ENCODE peak calls at places on chromosome 18, in seven cellular contexts. X, F, W, Y, M, A and R are unnamed samples.

GRCh38 chr18:37565138-37565984 is at the start of gene CELF4:
- DNase-seq in X (peak; percentile 40), A (no peak), M (peak; percentile 5), F (peak; percentile 41), Y (no peak), W (no peak), R (peak; percentile 11)

GRCh38 chr18:34709631-34710429 is at the start of gene DTNA:
- DNase-seq in M (peak; percentile 96), X (no peak), W (no peak), A (peak; percentile 4), F (peak; percentile 97), Y (no peak), R (peak; percentile 43)

GRCh38 chr18:48038636-48039035 is 108.2 kb upstream of the SMAD2 start:
- DNase-seq in A (no peak), X (no peak), Y (no peak), M (no peak), F (no peak), W (peak; percentile 65), R (no peak)

GRCh38 chr18:6878881-6879280 is 149.4 kb downstream of the ARHGAP28 start:
- DNase-seq in W (no peak), M (no peak), F (no peak), Y (no peak), A (no peak), X (no peak), R (no peak)

GRCh38 chr18:58152216-58152615 is 108.2 kb downstream of the NEDD4L start:
- DNase-seq in M (no peak), F (no peak), Y (no peak), W (no peak), A (no peak), X (no peak), R (no peak)

GRCh38 chr18:35163736-35164532 is 76.9 kb upstream of the ZNF397 start:
- DNase-seq in A (no peak), F (no peak), X (no peak), Y (no peak), W (no peak), M (no peak), R (no peak)

GRCh38 chr18:29594494-29594893 is 1417.6 kb upstream of the CDH2 start:
- DNase-seq in X (no peak), Y (no peak), M (no peak), F (no peak), A (no peak), W (no peak), R (no peak)

GRCh38 chr18:39168723-39169122 is 1603.1 kb upstream of the CELF4 start:
- DNase-seq in A (no peak), Y (no peak), M (no peak), W (no peak), F (no peak), X (no peak), R (no peak)

GRCh38 chr18:76955529-76956170 is 133.3 kb downstream of the ZNF236 start:
- DNase-seq in A (no peak), M (no peak), Y (no peak), X (no peak), W (no peak), F (no peak), R (no peak)

GRCh38 chr18:58396144-58396543 is 232.7 kb downstream of the ALPK2 start:
- DNase-seq in A (no peak), W (no peak), M (no peak), Y (no peak), F (no peak), X (no peak), R (no peak)

GRCh38 chr18:58400337-58400885 is 228.5 kb downstream of the ALPK2 start:
- DNase-seq in Y (no peak), M (no peak), F (no peak), W (peak; percentile 50), A (no peak), X (no peak), R (no peak)

GRCh38 chr18:5317186-5317585 is 21.7 kb upstream of the ZBTB14 start:
- DNase-seq in A (no peak), W (no peak), M (no peak), F (peak; percentile 36), Y (peak; percentile 66), X (no peak), R (peak; percentile 67)

GRCh38 chr18:37019157-37019571 is 190.2 kb downstream of the KIAA1328 start:
- DNase-seq in X (no peak), F (peak; percentile 26), Y (no peak), A (peak; percentile 2), M (peak; percentile 7), W (no peak), R (peak; percentile 59)

GRCh38 chr18:29181151-29181901 is 1004.4 kb upstream of the CDH2 start:
- DNase-seq in Y (no peak), X (no peak), F (peak; percentile 97), M (peak; percentile 95), A (no peak), W (no peak), R (peak; percentile 68)

GRCh38 chr18:77650799-77651385 is 401.2 kb downstream of the GALR1 start:
- DNase-seq in M (peak; percentile 36), F (peak; percentile 30), X (peak; percentile 89), A (no peak), W (peak; percentile 87), Y (peak; percentile 78), R (peak; percentile 24)

GRCh38 chr18:6782861-6783260 is 53.3 kb downstream of the ARHGAP28 start:
- DNase-seq in F (no peak), W (no peak), M (no peak), Y (no peak), A (no peak), X (no peak), R (no peak)

GRCh38 chr18:7367336-7367735 is 136.4 kb downstream of the LRRC30 start:
- DNase-seq in W (no peak), M (no peak), F (no peak), Y (no peak), X (peak; percentile 30), A (no peak), R (peak; percentile 17)

GRCh38 chr18:58639237-58639636 is 10.3 kb upstream of the ALPK2 start:
- DNase-seq in F (no peak), X (no peak), M (no peak), Y (no peak), W (no peak), A (no peak), R (no peak)

GRCh38 chr18:35457140-35457704 is 40.5 kb downstream of the INO80C start:
- DNase-seq in Y (no peak), W (no peak), M (no peak), A (peak; percentile 83), F (peak; percentile 40), X (no peak), R (peak; percentile 87)

GRCh38 chr18:54240629-54241107 is 16.2 kb upstream of the MBD2 start:
- DNase-seq in X (no peak), W (no peak), M (no peak), Y (peak; percentile 81), A (no peak), F (no peak), R (peak; percentile 32)

GRCh38 chr18:7172611-7173010 is 55.0 kb upstream of the LAMA1 start:
- DNase-seq in A (no peak), F (no peak), W (no peak), X (no peak), M (no peak), Y (no peak), R (no peak)

GRCh38 chr18:36509646-36510197 is 212.2 kb downstream of the FHOD3 start:
- DNase-seq in Y (no peak), F (no peak), A (no peak), W (peak; percentile 62), X (no peak), M (no peak), R (no peak)

GRCh38 chr18:49019446-49020045 is 68.8 kb upstream of the SMAD7 start:
- DNase-seq in X (no peak), A (no peak), W (peak; percentile 35), Y (no peak), M (no peak), F (no peak), R (no peak)

GRCh38 chr18:37299471-37300304 is 265.9 kb downstream of the CELF4 start:
- DNase-seq in X (no peak), A (peak; percentile 77), F (peak; percentile 99), W (no peak), Y (peak; percentile 42), M (peak; percentile 95), R (peak; percentile 98)

DNA sequence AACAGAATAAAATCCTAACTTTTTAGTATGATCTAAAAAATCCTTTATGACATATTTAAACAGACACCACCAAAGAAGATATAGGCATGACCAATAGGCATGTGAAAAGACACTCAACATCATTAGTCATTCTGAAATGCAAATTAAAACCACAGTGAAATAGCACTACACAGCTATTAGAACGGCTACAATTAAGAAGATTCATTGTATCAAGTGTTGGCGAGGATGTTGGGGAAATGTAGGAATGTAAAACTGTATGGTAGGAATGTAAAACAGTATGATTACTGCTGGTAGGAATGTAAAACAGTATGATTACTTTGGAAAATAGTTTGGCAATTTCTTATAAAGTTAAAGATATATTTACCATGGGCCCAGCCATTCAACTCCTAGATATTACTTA is 253.3 kb upstream of the TCF4 start:
- DNase-seq in W (no peak), X (no peak), F (no peak), M (no peak), A (no peak), Y (no peak), R (no peak)
- TF ChIP-seq CTCF in W (no peak), X (no peak), F (no peak), M (no peak), A (no peak), Y (no peak), R (no peak)

DNA sequence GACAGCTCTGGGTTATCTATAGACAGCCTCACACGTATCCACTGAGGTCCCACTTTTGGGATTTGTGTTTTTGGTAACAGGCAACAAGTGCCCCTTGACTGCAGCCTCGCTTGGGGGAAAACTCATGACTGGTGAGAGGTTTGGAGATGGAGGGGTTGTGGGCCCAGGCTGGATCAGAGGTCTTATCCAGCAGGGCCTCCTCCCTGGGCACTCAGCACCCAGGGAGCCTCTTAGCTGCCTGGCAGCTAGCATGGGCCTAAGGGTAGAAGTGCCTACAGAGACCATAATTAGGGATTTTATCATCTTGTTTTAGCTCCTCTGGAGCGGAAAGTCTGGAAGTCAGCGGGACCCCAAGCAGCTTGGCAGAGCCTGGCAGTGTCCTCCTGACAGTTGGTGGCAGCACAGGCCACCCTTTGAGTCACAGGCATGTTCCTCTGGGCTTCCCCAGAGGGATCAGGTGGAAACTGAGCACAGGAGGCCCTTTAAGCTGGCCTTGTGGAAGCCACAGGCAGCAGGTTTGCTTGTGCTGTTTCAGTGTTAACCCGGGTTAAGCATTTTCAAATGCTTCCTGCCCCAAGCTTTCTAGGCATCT is 143.1 kb downstream of the KCTD1 start:
- DNase-seq in W (no peak), F (peak; percentile 70), X (peak; percentile 31), A (peak; percentile 32), Y (no peak), M (peak; percentile 56), R (peak; percentile 64)
- TF ChIP-seq CTCF in W (no peak), F (peak; percentile 53), X (no peak), A (peak; percentile 49), Y (no peak), M (peak; percentile 60), R (peak; percentile 57)

GRCh38 chr18:79457652-79458051 is 61.9 kb downstream of the NFATC1 start:
- DNase-seq in W (no peak), Y (no peak), A (no peak), F (no peak), X (no peak), M (no peak), R (no peak)
- TF ChIP-seq CTCF in W (no peak), Y (no peak), A (no peak), F (no peak), X (no peak), M (no peak), R (no peak)

GRCh38 chr18:80029690-80030089 is 4.5 kb upstream of the RBFA start:
- DNase-seq in W (no peak), F (no peak), M (no peak), A (no peak), Y (no peak), X (no peak), R (no peak)
- TF ChIP-seq CTCF in W (no peak), F (no peak), M (no peak), A (no peak), Y (no peak), X (no peak), R (no peak)